ENCODE peak calls at places on chromosomes 5 and 9, in seven cellular contexts. B, E, V, R, T, G and X are unnamed samples. For H3K4me1, the result is how much of the 10 kb centered on the place peaks cover.

GRCh38 chr5:179868541-179868940 is 9.9 kb upstream of the MRNIP start:
- DNase-seq in E (no peak), B (peak), G (no peak), R (no peak), T (no peak), V (no peak), X (no peak)

GRCh38 chr5:95487880-95488279 is 66.9 kb downstream of the SKIC3 start:
- DNase-seq in G (no peak), V (no peak), E (no peak), R (no peak), B (no peak), T (no peak), X (no peak)

GRCh38 chr5:149166128-149166527 is 24.8 kb downstream of the ABLIM3 start:
- DNase-seq in G (no peak), E (peak), V (no peak), T (no peak), B (no peak), R (no peak), X (peak)

GRCh38 chr9:107043886-107044285 is 180.9 kb downstream of the ZNF462 start:
- DNase-seq in V (no peak), T (no peak), E (no peak), R (peak), G (no peak), B (no peak), X (no peak)

GRCh38 chr5:125093776-125094175 is 347.3 kb upstream of the ZNF608 start:
- DNase-seq in E (peak), T (no peak), B (no peak), V (no peak), G (no peak), R (no peak), X (no peak)

GRCh38 chr9:101029300-101030021 is 934 bp downstream of the PLPPR1 start:
- DNase-seq in V (no peak), E (no peak), B (no peak), R (peak), T (no peak), G (no peak), X (no peak)

GRCh38 chr9:113293285-113293874 is 9.8 kb downstream of the RNF183 start:
- DNase-seq in V (no peak), G (no peak), R (no peak), B (no peak), T (no peak), E (no peak), X (no peak)

GRCh38 chr5:89282038-89282831 is 399.3 kb upstream of the MEF2C start:
- DNase-seq in V (no peak), G (no peak), B (no peak), T (no peak), R (no peak), E (no peak), X (no peak)

GRCh38 chr5:27220752-27221151 is 182.4 kb upstream of the CDH9 start:
- DNase-seq in T (no peak), G (no peak), R (no peak), E (no peak), V (no peak), B (no peak), X (no peak)

GRCh38 chr9:104927216-104927911 is 591 bp downstream of the ABCA1 start:
- DNase-seq in B (peak), V (peak), R (peak), G (no peak), T (peak), E (peak), X (peak)

GRCh38 chr5:39599721-39600431 is 175.1 kb upstream of the DAB2 start:
- DNase-seq in E (peak), G (no peak), B (no peak), T (no peak), R (peak), V (no peak), X (no peak)

GRCh38 chr9:19229725-19230355 is 653 bp upstream of the DENND4C start:
- DNase-seq in V (peak), B (no peak), E (no peak), G (no peak), R (peak), T (no peak), X (no peak)

GRCh38 chr5:10707198-10708187 is 53.5 kb downstream of the DAP start:
- DNase-seq in T (no peak), B (no peak), R (no peak), G (no peak), E (no peak), V (no peak), X (no peak)

GRCh38 chr5:22473865-22474264 is 379.3 kb downstream of the CDH12 start:
- DNase-seq in B (no peak), T (no peak), G (no peak), V (no peak), E (peak), R (no peak), X (no peak)

GRCh38 chr9:99340281-99340680 is 118.2 kb downstream of the SEC61B start:
- DNase-seq in G (no peak), R (no peak), T (no peak), V (no peak), E (no peak), B (no peak), X (no peak)

GRCh38 chr9:72509635-72510034 is 11.8 kb upstream of the TMC1 start:
- DNase-seq in G (no peak), B (no peak), V (no peak), R (no peak), T (no peak), E (peak), X (no peak)

GRCh38 chr9:123318961-123319421 is 37.0 kb upstream of the CRB2 start:
- DNase-seq in B (no peak), T (peak), V (no peak), G (no peak), E (no peak), R (no peak), X (no peak)

GRCh38 chr5:40089269-40089668 is 590.4 kb upstream of the PTGER4 start:
- DNase-seq in T (no peak), V (no peak), E (peak), G (no peak), B (no peak), R (no peak), X (no peak)

GRCh38 chr5:156383510-156383909 is 56.5 kb downstream of the SGCD start:
- DNase-seq in E (no peak), G (no peak), T (no peak), R (no peak), B (no peak), V (no peak), X (no peak)

GRCh38 chr5:1488882-1489680 is 34.7 kb downstream of the LPCAT1 start:
- DNase-seq in T (no peak), E (peak), V (no peak), G (no peak), B (no peak), R (no peak), X (no peak)

GRCh38 chr5:174045470-174046025 is at the start of gene NSG2:
- DNase-seq in G (peak), V (peak), T (peak), B (peak), R (peak), E (peak), X (peak)

GRCh38 chr5:124403281-124403680 is 343.2 kb downstream of the ZNF608 start:
- DNase-seq in T (no peak), V (no peak), B (no peak), E (no peak), R (no peak), G (no peak), X (no peak)

GRCh38 chr9:73151653-73152382 is at the start of gene ANXA1:
- DNase-seq in V (no peak), R (no peak), G (no peak), B (no peak), E (peak), T (peak), X (no peak)

GRCh38 chr9:108903437-108904103 is 30.4 kb downstream of the ELP1 start:
- DNase-seq in R (no peak), G (no peak), E (no peak), V (no peak), T (no peak), B (no peak), X (no peak)

GRCh38 chr5:58156354-58156753 is 303.5 kb downstream of the PLK2 start:
- DNase-seq in R (no peak), T (no peak), G (no peak), V (no peak), B (no peak), E (no peak), X (peak)

GRCh38 chr9:85213650-85214607 is 527.8 kb downstream of the AGTPBP1 start:
- DNase-seq in E (peak), T (no peak), B (no peak), V (no peak), G (no peak), R (no peak), X (no peak)

GRCh38 chr5:171226096-171226495 is 83.0 kb upstream of the TLX3 start:
- DNase-seq in R (no peak), B (no peak), V (no peak), E (no peak), T (no peak), G (no peak), X (no peak)

GRCh38 chr5:22787807-22788206 is 65.3 kb downstream of the CDH12 start:
- DNase-seq in V (no peak), R (no peak), T (no peak), G (no peak), B (no peak), E (no peak), X (no peak)

GRCh38 chr5:80998590-80998979 is 38.4 kb downstream of the RASGRF2 start:
- DNase-seq in E (no peak), V (no peak), G (no peak), T (no peak), B (no peak), R (no peak), X (no peak)

GRCh38 chr9:95131023-95131943 is 186.2 kb downstream of the FANCC start:
- DNase-seq in E (peak), R (peak), G (peak), T (peak), V (peak), B (no peak), X (peak)

GRCh38 chr5:141223112-141223783 is at the start of gene PCDHB14:
- DNase-seq in B (no peak), E (peak), R (peak), G (peak), V (no peak), T (no peak), X (no peak)

GRCh38 chr5:108311682-108312081 is 70.2 kb downstream of the FBXL17 start:
- DNase-seq in T (no peak), G (no peak), R (no peak), B (no peak), E (no peak), V (no peak), X (no peak)

GRCh38 chr9:36208521-36209253 is 18.0 kb downstream of the CLTA start:
- DNase-seq in V (no peak), E (no peak), R (no peak), B (no peak), T (no peak), G (peak), X (no peak)

GRCh38 chr5:122849746-122850145 is 4.3 kb downstream of the SNX24 start:
- DNase-seq in T (no peak), E (peak), V (no peak), B (no peak), G (no peak), R (peak), X (no peak)

GRCh38 chr5:128782446-128782845 is 182.8 kb upstream of the SLC27A6 start:
- DNase-seq in G (peak), R (no peak), B (no peak), V (peak), E (peak), T (peak), X (peak)

GRCh38 chr9:133403766-133404439 is 13.9 kb downstream of the REXO4 start:
- DNase-seq in E (peak), T (peak), V (peak), B (peak), R (no peak), G (peak), X (no peak)

GRCh38 chr5:6788439-6788838 is 75.2 kb downstream of the TENT4A start:
- DNase-seq in V (no peak), G (no peak), E (peak), R (no peak), T (no peak), B (no peak), X (no peak)

GRCh38 chr9:130445268-130445983 is 665 bp downstream of the ASS1 start:
- DNase-seq in E (peak), G (peak), T (no peak), R (no peak), B (peak), V (peak), X (peak)

DNA sequence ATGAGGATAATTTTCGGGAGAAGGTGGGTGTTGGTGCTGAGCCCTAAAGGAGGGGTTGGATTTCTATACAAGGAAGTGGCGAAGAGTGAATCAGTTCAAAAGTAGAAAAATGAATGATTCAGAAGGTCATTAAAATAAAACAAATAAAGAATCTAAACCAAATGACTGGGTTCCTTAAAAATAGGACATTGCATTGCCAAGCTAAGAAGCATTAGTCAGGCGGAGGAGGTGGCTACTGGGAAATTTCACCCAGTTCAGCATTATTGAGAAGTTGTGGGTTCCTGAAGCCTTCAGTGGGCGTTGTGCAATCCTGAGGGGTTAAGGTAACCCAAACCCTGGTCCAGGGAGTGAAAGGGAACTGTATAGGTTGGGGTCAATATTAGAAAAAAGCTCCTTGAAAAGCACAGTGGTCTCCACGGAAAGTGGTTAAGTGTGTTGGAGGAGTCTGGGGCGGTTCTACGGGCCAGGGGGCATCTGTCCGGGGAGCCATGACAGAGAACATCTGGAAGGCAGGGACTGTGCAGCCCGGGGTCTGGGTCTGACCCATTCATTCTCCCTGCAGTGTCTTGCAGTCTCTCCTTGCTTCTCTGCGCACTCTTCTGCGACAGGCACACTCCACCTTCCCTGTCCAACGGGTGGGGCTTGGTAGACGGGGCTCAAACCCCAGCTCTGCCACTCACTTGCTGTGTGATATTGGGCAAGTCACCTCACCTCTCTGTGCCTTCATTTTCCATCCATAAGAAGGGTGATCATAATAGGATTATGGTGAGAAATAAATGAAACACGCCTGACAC is 27.6 kb upstream of the DUSP1 start:
- DNase-seq in R (no peak), G (no peak), T (no peak), V (peak), B (no peak), E (peak), X (no peak)
- H3K4me1 ChIP-seq in R (under half), G (under half), T (under half), V (half or more), B (half or more), E (under half), X (under half)

DNA sequence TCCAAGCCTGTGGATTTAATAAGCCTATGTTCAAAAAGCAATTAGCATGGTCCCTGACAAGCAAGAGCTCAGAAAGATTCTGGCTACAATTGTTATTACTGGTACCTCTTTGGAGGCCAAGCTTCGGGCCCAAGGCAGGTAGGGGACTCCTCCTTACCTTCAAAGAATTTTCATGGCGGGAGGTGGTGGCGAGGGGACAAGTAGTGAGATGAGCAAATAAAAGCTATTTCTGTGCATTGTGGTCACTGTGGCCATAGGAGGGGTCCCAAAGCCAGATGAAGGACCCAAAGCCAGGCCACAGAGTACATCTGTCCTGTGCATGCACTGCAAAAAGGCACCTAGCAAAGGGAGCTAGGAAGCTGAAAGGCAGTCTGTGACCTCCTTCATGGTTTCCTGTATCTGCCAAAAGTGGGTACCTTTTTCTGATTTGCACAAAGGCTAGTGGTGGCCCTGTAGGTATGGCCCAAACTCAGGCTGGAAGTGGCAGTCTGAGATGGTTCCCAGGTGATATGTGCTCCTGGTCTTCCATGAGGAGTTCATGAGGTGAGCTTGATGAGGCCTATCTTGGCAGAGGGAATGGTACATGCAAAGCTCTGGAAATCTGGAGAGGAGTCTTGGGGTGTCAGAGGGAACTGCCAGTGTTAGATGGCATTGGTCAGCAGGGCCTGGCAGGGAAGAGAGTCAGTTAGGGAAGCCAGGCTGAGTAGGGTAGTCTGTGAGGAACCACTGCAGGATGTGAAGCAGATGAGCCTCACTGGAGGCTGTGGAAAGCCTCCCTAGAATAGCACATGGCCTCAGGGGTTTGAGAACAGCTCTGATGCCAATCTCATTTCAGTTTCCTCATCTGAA is 3.3 kb upstream of the CXXC5 start:
- DNase-seq in T (no peak), B (no peak), R (no peak), E (no peak), G (no peak), V (peak), X (no peak)
- H3K4me1 ChIP-seq in T (under half), B (under half), R (under half), E (under half), G (under half), V (under half), X (under half)

DNA sequence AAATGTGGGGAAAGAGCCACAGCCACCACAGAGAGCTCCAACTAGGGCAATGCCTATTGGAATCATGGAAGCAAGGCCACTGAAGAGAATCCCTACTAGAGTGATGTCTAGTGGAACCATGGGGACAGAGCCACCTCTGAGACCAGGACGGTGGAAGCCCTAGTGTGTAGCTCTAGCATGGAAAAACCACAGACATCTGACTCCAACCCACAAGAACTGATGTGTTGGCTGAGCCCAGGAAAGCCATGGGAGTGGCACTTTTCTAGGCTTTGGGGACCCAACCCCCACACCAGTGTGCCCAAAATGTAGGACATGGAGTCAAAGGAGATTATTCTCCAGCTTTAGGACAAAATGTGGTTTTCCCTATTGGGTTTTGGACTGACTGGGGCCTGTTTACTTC is 721.9 kb downstream of the BRINP1 start:
- DNase-seq in R (no peak), T (no peak), B (no peak), E (no peak), V (no peak), G (no peak), X (no peak)
- H3K4me1 ChIP-seq in R (under half), T (under half), B (under half), E (under half), V (under half), G (under half), X (under half)

GRCh38 chr5:78544531-78545200 is 103.9 kb downstream of the LHFPL2 start:
- DNase-seq in V (peak), E (no peak), R (no peak), G (no peak), T (no peak), B (no peak), X (no peak)
- H3K4me1 ChIP-seq in V (half or more), E (under half), R (half or more), G (under half), T (under half), B (under half), X (under half)

GRCh38 chr5:154779105-154779504 is 23.9 kb downstream of the LARP1 start:
- DNase-seq in E (peak), V (peak), R (no peak), G (no peak), T (no peak), B (no peak), X (no peak)
- H3K4me1 ChIP-seq in E (under half), V (half or more), R (under half), G (under half), T (under half), B (half or more), X (half or more)

GRCh38 chr5:159913481-159913880 is 2.8 kb upstream of the ADRA1B start:
- DNase-seq in E (no peak), B (no peak), G (no peak), T (no peak), R (no peak), V (no peak), X (no peak)
- H3K4me1 ChIP-seq in E (half or more), B (under half), G (under half), T (under half), R (under half), V (under half), X (under half)

GRCh38 chr9:87525546-87526303 is 28.1 kb downstream of the DAPK1 start:
- DNase-seq in B (no peak), V (no peak), E (no peak), R (no peak), T (no peak), G (no peak), X (no peak)

GRCh38 chr9:87520172-87520683 is 22.6 kb downstream of the DAPK1 start:
- DNase-seq in R (no peak), B (no peak), E (no peak), G (no peak), T (no peak), V (no peak), X (no peak)

GRCh38 chr9:87527211-87527916 is 29.7 kb downstream of the DAPK1 start:
- DNase-seq in T (no peak), R (no peak), G (no peak), B (no peak), V (no peak), E (no peak), X (no peak)

GRCh38 chr9:87521834-87522233 is 24.2 kb downstream of the DAPK1 start:
- DNase-seq in V (no peak), G (no peak), T (no peak), E (no peak), R (no peak), B (no peak), X (no peak)

GRCh38 chr9:87524061-87524460 is 26.4 kb downstream of the DAPK1 start:
- DNase-seq in V (no peak), E (no peak), B (no peak), R (no peak), G (no peak), T (no peak), X (no peak)
- H3K4me1 ChIP-seq in V (under half), E (under half), B (under half), R (under half), G (under half), T (under half), X (under half)

GRCh38 chr5:157559301-157559700 is 16.3 kb downstream of the ADAM19 start:
- DNase-seq in R (no peak), G (no peak), E (peak), T (no peak), V (no peak), B (no peak), X (no peak)
- H3K4me1 ChIP-seq in R (under half), G (under half), E (under half), T (under half), V (under half), B (half or more), X (half or more)